ENCODE peak calls at places on chromosomes 12 and 14, in eight cellular contexts. Y is kidney; S is tibial artery; B is breast epithelium; A is fibroblast of mammary gland; I is stomach; V is colonic mucosa; D is CD8-positive, alpha-beta T cell. M is an unnamed sample.

GRCh38 chr14:52124791-52125661 is 56.2 kb upstream of the NID2 start:
- DNase-seq in Y (no peak), S (no peak), B (no peak), D (no peak), V (no peak), I (no peak), A (peak; percentile 93), M (peak; percentile 93)

GRCh38 chr12:105506678-105507310 is 176.3 kb downstream of the C12orf75 start:
- DNase-seq in V (no peak), Y (no peak), B (no peak), S (no peak), A (no peak), I (no peak), D (no peak), M (no peak)

GRCh38 chr12:5556033-5556614 is 124.2 kb downstream of the NTF3 start:
- DNase-seq in B (no peak), I (no peak), Y (no peak), S (no peak), V (peak; percentile 34), A (no peak), D (no peak), M (no peak)

GRCh38 chr12:21248679-21249078 is 86.0 kb downstream of the SLCO1A2 start:
- DNase-seq in B (no peak), D (no peak), S (no peak), V (no peak), A (peak; percentile 11), Y (no peak), I (no peak), M (peak; percentile 45)

GRCh38 chr12:79251356-79251755 is 386.8 kb downstream of the SYT1 start:
- DNase-seq in D (no peak), S (no peak), V (no peak), B (no peak), I (no peak), Y (no peak), A (no peak), M (peak; percentile 15)

GRCh38 chr14:34218866-34219265 is 243.2 kb downstream of the SPTSSA start:
- DNase-seq in V (no peak), B (no peak), I (no peak), D (no peak), Y (no peak), S (no peak), A (no peak), M (no peak)

GRCh38 chr12:106978035-106978800 is 8.7 kb downstream of the MTERF2 start:
- DNase-seq in S (peak; percentile 51), I (peak; percentile 69), B (no peak), D (no peak), A (peak; percentile 47), V (peak; percentile 82), Y (peak; percentile 80), M (peak; percentile 83)

GRCh38 chr12:26179829-26180228 is 15.5 kb upstream of the SSPN start:
- DNase-seq in D (no peak), Y (no peak), B (no peak), A (no peak), S (no peak), I (no peak), V (no peak), M (no peak)

GRCh38 chr12:7175493-7175892 is 14.0 kb upstream of the PEX5 start:
- DNase-seq in B (no peak), S (no peak), Y (no peak), V (no peak), I (no peak), D (no peak), A (peak; percentile 74), M (peak; percentile 64)

DNA sequence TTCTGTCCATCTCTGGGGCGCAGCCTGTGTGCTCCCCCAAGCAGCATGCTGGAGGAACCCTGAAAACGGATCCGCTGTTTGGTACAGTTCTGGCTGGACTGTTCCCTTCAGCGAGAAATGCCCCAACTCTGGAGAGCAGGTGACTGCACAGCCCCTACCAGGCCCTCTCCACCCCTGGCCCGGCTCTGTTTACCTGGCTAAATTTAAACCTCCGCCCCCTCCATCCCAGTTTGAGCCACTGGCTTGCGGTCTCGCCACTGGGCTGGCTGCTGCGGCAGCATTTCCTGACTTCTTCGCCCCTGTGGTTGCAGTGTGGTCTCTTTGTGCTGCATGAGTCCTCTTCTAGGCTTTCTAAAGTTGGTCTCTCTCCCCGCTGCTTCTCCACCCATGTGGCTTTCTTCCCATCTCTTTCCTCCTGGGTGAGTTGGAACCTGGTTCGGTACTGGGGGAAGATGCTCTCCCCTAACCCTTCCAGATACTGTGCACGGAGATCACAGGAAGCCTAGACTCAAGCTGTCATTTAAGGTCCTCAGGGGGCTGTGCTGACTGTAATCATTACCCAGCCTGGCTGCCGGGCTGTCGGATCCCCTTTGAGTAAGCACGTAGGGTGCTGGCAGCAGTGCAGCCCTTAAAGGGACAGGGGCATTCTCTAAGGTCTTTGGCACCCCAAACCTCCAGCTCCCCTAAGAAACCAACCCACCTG is 60.6 kb downstream of the FBXL14 start:
- DNase-seq in I (no peak), A (peak; percentile 44), Y (no peak), D (peak; percentile 63), B (no peak), V (no peak), S (no peak), M (no peak)
- TF ChIP-seq CTCF in I (no peak), A (no peak), Y (no peak), D (no peak), B (no peak), V (no peak), S (no peak), M (no peak)

GRCh38 chr12:53514626-53515290 is 7.5 kb upstream of the NPFF start:
- DNase-seq in B (no peak), V (no peak), I (no peak), A (no peak), S (no peak), Y (no peak), D (no peak), M (no peak)
- H3K4me3 ChIP-seq in B (no peak overlapping the region), V (no peak overlapping the region), I (no peak overlapping the region), A (no peak overlapping the region), S (no peak overlapping the region), Y (no peak overlapping the region), D (no peak overlapping the region), M (no peak overlapping the region)

DNA sequence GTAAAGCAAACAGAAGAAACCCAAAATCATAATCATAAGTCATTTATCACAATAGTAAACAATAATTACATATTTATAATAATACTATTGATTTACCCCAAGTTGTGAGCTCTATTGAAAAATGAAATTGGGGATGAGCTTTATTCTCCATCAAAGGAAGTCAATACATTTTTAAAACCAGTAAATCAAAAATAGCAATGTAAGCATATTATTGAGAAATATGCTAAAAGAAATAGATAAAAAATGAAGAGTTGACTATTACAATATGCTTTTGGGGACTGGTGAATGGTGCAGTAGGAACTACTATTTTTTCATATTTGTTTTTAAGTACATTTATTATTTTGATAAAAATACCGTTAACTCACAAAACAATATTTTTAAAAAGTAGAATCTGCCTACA is 31.2 kb upstream of the STK38L start:
- DNase-seq in V (no peak), S (no peak), B (no peak), Y (no peak), I (no peak), A (no peak), D (no peak), M (no peak)
- TF ChIP-seq CTCF in V (no peak), S (no peak), B (no peak), Y (no peak), I (no peak), A (no peak), D (no peak), M (no peak)

DNA sequence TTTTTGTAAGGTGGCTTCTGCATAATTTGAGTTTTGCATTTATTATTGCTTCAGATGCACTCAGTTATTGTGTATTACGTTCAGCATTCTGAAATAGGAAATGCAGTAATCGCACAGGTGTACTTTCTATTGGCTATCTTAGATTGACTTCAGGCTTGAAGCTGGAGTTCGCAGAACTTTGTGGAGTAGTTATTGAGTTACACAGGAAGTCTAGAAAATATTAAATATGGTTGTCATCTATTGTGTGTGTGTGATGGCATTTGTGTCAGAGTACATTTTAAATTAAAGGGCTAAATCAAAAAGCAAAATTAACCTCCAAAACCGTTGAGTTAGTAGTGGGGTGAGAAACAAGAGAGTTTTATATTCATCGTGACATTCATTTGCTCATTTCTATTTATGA is 2.7 kb downstream of the ARID2 start:
- DNase-seq in I (no peak), D (no peak), A (peak; percentile 34), V (no peak), S (no peak), Y (no peak), B (no peak), M (peak; percentile 46)
- H3K4me3 ChIP-seq in I (peak overlapping the region; percentile 18), D (peak overlapping the region; percentile 3), A (peak overlapping the region; percentile 27), V (no peak overlapping the region), S (peak overlapping the region; percentile 94), Y (peak overlapping the region; percentile 15), B (peak overlapping the region; percentile 41), M (peak overlapping the region; percentile 89)

GRCh38 chr12:49975370-49975761 is 2.6 kb downstream of the AQP6 start:
- DNase-seq in A (no peak), V (no peak), D (no peak), I (no peak), B (no peak), S (no peak), Y (peak; percentile 77), M (no peak)

GRCh38 chr12:49972641-49973360 is at the start of gene AQP6:
- DNase-seq in V (no peak), B (no peak), Y (no peak), A (no peak), I (peak; percentile 74), S (no peak), D (no peak), M (no peak)

GRCh38 chr12:49973361-49973830 is 649 bp downstream of the AQP6 start:
- DNase-seq in S (no peak), A (no peak), D (no peak), B (no peak), V (no peak), Y (no peak), I (no peak), M (no peak)

GRCh38 chr12:49974677-49975369 is 2.1 kb downstream of the AQP6 start:
- DNase-seq in B (no peak), Y (peak; percentile 43), I (no peak), A (no peak), S (no peak), V (no peak), D (no peak), M (no peak)

DNA sequence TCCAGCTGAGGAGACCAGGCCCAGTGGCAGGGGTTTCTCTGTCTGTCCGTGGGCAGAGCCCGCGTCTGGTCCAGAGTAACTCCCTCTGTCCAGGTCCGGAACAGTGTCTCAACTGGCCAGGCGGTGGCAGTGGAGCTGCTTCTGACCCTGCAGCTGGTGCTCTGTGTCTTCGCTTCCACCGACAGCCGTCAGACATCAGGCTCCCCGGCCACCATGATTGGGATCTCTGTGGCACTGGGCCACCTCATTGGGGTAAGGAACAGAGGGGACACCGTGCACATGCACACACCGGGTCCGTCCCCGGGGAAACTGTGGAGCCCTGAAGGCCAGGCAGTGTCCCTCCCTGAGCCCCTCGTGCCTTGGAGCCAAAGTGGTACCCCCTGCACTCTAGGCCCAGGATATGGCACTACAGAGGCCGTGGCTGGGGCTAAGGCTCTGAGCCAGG is 1.5 kb downstream of the AQP6 start:
- DNase-seq in B (no peak), D (no peak), S (peak; percentile 63), A (peak; percentile 66), V (peak; percentile 43), I (peak; percentile 69), Y (peak; percentile 87), M (peak; percentile 83)
- TF ChIP-seq CTCF in B (peak; percentile 46), D (no peak), S (peak; percentile 48), A (peak; percentile 61), V (peak; percentile 30), I (no peak), Y (peak; percentile 61), M (peak; percentile 79)

DNA sequence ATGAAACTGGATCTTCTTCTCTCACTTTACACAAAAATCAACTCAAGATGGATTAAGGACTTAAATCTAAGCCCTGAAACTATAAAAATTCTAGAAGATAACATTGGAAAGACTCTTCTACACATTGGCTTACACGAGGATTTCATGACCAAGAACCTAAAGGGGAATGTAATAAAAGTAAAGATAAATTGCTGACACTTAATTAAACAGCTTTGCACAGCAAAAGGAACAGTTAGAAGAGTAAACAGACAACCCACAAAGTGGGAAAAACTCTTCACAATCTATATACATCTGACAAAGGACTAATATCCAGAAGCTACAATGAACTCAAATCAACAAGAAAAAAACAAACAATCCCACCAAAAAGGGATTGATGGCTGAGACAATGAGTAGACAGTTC is 74.4 kb downstream of the BLTP3B start:
- DNase-seq in D (no peak), S (no peak), Y (no peak), V (no peak), B (no peak), A (no peak), I (no peak), M (no peak)
- H3K4me3 ChIP-seq in D (no peak overlapping the region), S (no peak overlapping the region), Y (no peak overlapping the region), V (no peak overlapping the region), B (no peak overlapping the region), A (no peak overlapping the region), I (no peak overlapping the region), M (no peak overlapping the region)

M was measured in cardiac fibroblast.